ENCODE peak calls at places on chromosome 3, in seven cellular contexts. One of them, this sample, is unnamed.

GRCh38 chr3:64530434-64531049 is 157.3 kb downstream of the ADAMTS9 start:
- DNase-seq in tibial artery: peak
- DNase-seq in WERI-Rb-1: peak
- DNase-seq in NCI-H748 treated with DMSO at 0.1 percent for 48 hours: no peak
- DNase-seq in NCI-H1930: peak
- DNase-seq in CD4-positive, CD25-positive, alpha-beta regulatory T cell: no peak
- DNase-seq in AG04449: no peak
- DNase-seq in this sample: no peak

GRCh38 chr3:127999509-128000106 is 52.6 kb upstream of the SEC61A1 start:
- DNase-seq in tibial artery: no peak
- DNase-seq in WERI-Rb-1: no peak
- DNase-seq in NCI-H748 treated with DMSO at 0.1 percent for 48 hours: no peak
- DNase-seq in NCI-H1930: no peak
- DNase-seq in CD4-positive, CD25-positive, alpha-beta regulatory T cell: no peak
- DNase-seq in AG04449: no peak
- DNase-seq in this sample: no peak

GRCh38 chr3:136752327-136753111 is at the start of gene STAG1:
- DNase-seq in tibial artery: peak
- DNase-seq in WERI-Rb-1: peak
- DNase-seq in NCI-H748 treated with DMSO at 0.1 percent for 48 hours: peak
- DNase-seq in NCI-H1930: peak
- DNase-seq in CD4-positive, CD25-positive, alpha-beta regulatory T cell: peak
- DNase-seq in AG04449: peak
- DNase-seq in this sample: peak

GRCh38 chr3:1734494-1735122 is 364.1 kb upstream of the CNTN4 start:
- DNase-seq in tibial artery: no peak
- DNase-seq in WERI-Rb-1: no peak
- DNase-seq in NCI-H748 treated with DMSO at 0.1 percent for 48 hours: no peak
- DNase-seq in NCI-H1930: no peak
- DNase-seq in CD4-positive, CD25-positive, alpha-beta regulatory T cell: no peak
- DNase-seq in AG04449: no peak
- DNase-seq in this sample: no peak

GRCh38 chr3:30622047-30622545 is 15.7 kb downstream of the TGFBR2 start:
- DNase-seq in tibial artery: no peak
- DNase-seq in WERI-Rb-1: no peak
- DNase-seq in NCI-H748 treated with DMSO at 0.1 percent for 48 hours: no peak
- DNase-seq in NCI-H1930: no peak
- DNase-seq in CD4-positive, CD25-positive, alpha-beta regulatory T cell: no peak
- DNase-seq in AG04449: no peak
- DNase-seq in this sample: no peak

GRCh38 chr3:40173291-40173710 is 136.2 kb upstream of the EIF1B start:
- DNase-seq in tibial artery: no peak
- DNase-seq in WERI-Rb-1: no peak
- DNase-seq in NCI-H748 treated with DMSO at 0.1 percent for 48 hours: no peak
- DNase-seq in NCI-H1930: no peak
- DNase-seq in CD4-positive, CD25-positive, alpha-beta regulatory T cell: no peak
- DNase-seq in AG04449: no peak
- DNase-seq in this sample: no peak

GRCh38 chr3:117622130-117622841 is 912.7 kb downstream of the TUSC7 start:
- DNase-seq in tibial artery: no peak
- DNase-seq in WERI-Rb-1: no peak
- DNase-seq in NCI-H748 treated with DMSO at 0.1 percent for 48 hours: no peak
- DNase-seq in NCI-H1930: no peak
- DNase-seq in CD4-positive, CD25-positive, alpha-beta regulatory T cell: no peak
- DNase-seq in AG04449: peak
- DNase-seq in this sample: no peak

GRCh38 chr3:137709011-137709601 is 55.0 kb upstream of the SOX14 start:
- DNase-seq in tibial artery: no peak
- DNase-seq in WERI-Rb-1: peak
- DNase-seq in NCI-H748 treated with DMSO at 0.1 percent for 48 hours: no peak
- DNase-seq in NCI-H1930: no peak
- DNase-seq in CD4-positive, CD25-positive, alpha-beta regulatory T cell: no peak
- DNase-seq in AG04449: no peak
- DNase-seq in this sample: no peak

GRCh38 chr3:129122697-129123055 is 1.1 kb upstream of the RAB43 start:
- DNase-seq in tibial artery: no peak
- DNase-seq in WERI-Rb-1: no peak
- DNase-seq in NCI-H748 treated with DMSO at 0.1 percent for 48 hours: no peak
- DNase-seq in NCI-H1930: no peak
- DNase-seq in CD4-positive, CD25-positive, alpha-beta regulatory T cell: peak
- DNase-seq in AG04449: no peak
- DNase-seq in this sample: no peak

GRCh38 chr3:114880078-114880477 is 267.0 kb downstream of the ZBTB20 start:
- DNase-seq in tibial artery: no peak
- DNase-seq in WERI-Rb-1: no peak
- DNase-seq in NCI-H748 treated with DMSO at 0.1 percent for 48 hours: peak
- DNase-seq in NCI-H1930: peak
- DNase-seq in CD4-positive, CD25-positive, alpha-beta regulatory T cell: no peak
- DNase-seq in AG04449: no peak
- DNase-seq in this sample: no peak

GRCh38 chr3:123586131-123586530 is 1.3 kb upstream of the HACD2 start:
- DNase-seq in tibial artery: no peak
- DNase-seq in WERI-Rb-1: peak
- DNase-seq in NCI-H748 treated with DMSO at 0.1 percent for 48 hours: peak
- DNase-seq in NCI-H1930: peak
- DNase-seq in CD4-positive, CD25-positive, alpha-beta regulatory T cell: no peak
- DNase-seq in AG04449: no peak
- DNase-seq in this sample: no peak

GRCh38 chr3:72123908-72124441 is 339.0 kb upstream of the PROK2 start:
- DNase-seq in tibial artery: peak
- DNase-seq in WERI-Rb-1: no peak
- DNase-seq in NCI-H748 treated with DMSO at 0.1 percent for 48 hours: no peak
- DNase-seq in NCI-H1930: no peak
- DNase-seq in CD4-positive, CD25-positive, alpha-beta regulatory T cell: no peak
- DNase-seq in AG04449: peak
- DNase-seq in this sample: peak

GRCh38 chr3:10023587-10024310 is 2.5 kb upstream of the FANCD2 start:
- DNase-seq in tibial artery: no peak
- DNase-seq in WERI-Rb-1: no peak
- DNase-seq in NCI-H748 treated with DMSO at 0.1 percent for 48 hours: no peak
- DNase-seq in NCI-H1930: no peak
- DNase-seq in CD4-positive, CD25-positive, alpha-beta regulatory T cell: no peak
- DNase-seq in AG04449: no peak
- DNase-seq in this sample: no peak

GRCh38 chr3:68699541-68699940 is 232.8 kb downstream of the TAFA4 start:
- DNase-seq in tibial artery: no peak
- DNase-seq in WERI-Rb-1: no peak
- DNase-seq in NCI-H748 treated with DMSO at 0.1 percent for 48 hours: peak
- DNase-seq in NCI-H1930: no peak
- DNase-seq in CD4-positive, CD25-positive, alpha-beta regulatory T cell: no peak
- DNase-seq in AG04449: no peak
- DNase-seq in this sample: no peak

GRCh38 chr3:38131621-38132369 is 5.1 kb downstream of the ACAA1 start:
- DNase-seq in tibial artery: peak
- DNase-seq in WERI-Rb-1: peak
- DNase-seq in NCI-H748 treated with DMSO at 0.1 percent for 48 hours: no peak
- DNase-seq in NCI-H1930: no peak
- DNase-seq in CD4-positive, CD25-positive, alpha-beta regulatory T cell: no peak
- DNase-seq in AG04449: no peak
- DNase-seq in this sample: peak

GRCh38 chr3:145869958-145870357 is 291.0 kb downstream of the PLOD2 start:
- DNase-seq in tibial artery: no peak
- DNase-seq in WERI-Rb-1: no peak
- DNase-seq in NCI-H748 treated with DMSO at 0.1 percent for 48 hours: no peak
- DNase-seq in NCI-H1930: no peak
- DNase-seq in CD4-positive, CD25-positive, alpha-beta regulatory T cell: no peak
- DNase-seq in AG04449: no peak
- DNase-seq in this sample: no peak

GRCh38 chr3:47009225-47010049 is 30.0 kb downstream of the NBEAL2 start:
- DNase-seq in tibial artery: peak
- DNase-seq in WERI-Rb-1: peak
- DNase-seq in NCI-H748 treated with DMSO at 0.1 percent for 48 hours: peak
- DNase-seq in NCI-H1930: no peak
- DNase-seq in CD4-positive, CD25-positive, alpha-beta regulatory T cell: peak
- DNase-seq in AG04449: peak
- DNase-seq in this sample: peak

GRCh38 chr3:130896101-130896500 is 2.2 kb downstream of the ATP2C1 start:
- DNase-seq in tibial artery: no peak
- DNase-seq in WERI-Rb-1: no peak
- DNase-seq in NCI-H748 treated with DMSO at 0.1 percent for 48 hours: no peak
- DNase-seq in NCI-H1930: no peak
- DNase-seq in CD4-positive, CD25-positive, alpha-beta regulatory T cell: no peak
- DNase-seq in AG04449: no peak
- DNase-seq in this sample: no peak

GRCh38 chr3:76566211-76566534 is 473.7 kb upstream of the ROBO2 start:
- DNase-seq in tibial artery: no peak
- DNase-seq in WERI-Rb-1: no peak
- DNase-seq in NCI-H748 treated with DMSO at 0.1 percent for 48 hours: no peak
- DNase-seq in NCI-H1930: no peak
- DNase-seq in CD4-positive, CD25-positive, alpha-beta regulatory T cell: no peak
- DNase-seq in AG04449: no peak
- DNase-seq in this sample: no peak

GRCh38 chr3:117887896-117888295 is 1146.8 kb downstream of the IGSF11 start:
- DNase-seq in tibial artery: no peak
- DNase-seq in WERI-Rb-1: no peak
- DNase-seq in NCI-H748 treated with DMSO at 0.1 percent for 48 hours: no peak
- DNase-seq in NCI-H1930: no peak
- DNase-seq in CD4-positive, CD25-positive, alpha-beta regulatory T cell: no peak
- DNase-seq in AG04449: no peak
- DNase-seq in this sample: no peak

GRCh38 chr3:100640633-100641032 is 31.2 kb downstream of the ADGRG7 start:
- DNase-seq in tibial artery: no peak
- DNase-seq in WERI-Rb-1: no peak
- DNase-seq in NCI-H748 treated with DMSO at 0.1 percent for 48 hours: no peak
- DNase-seq in NCI-H1930: no peak
- DNase-seq in CD4-positive, CD25-positive, alpha-beta regulatory T cell: no peak
- DNase-seq in AG04449: no peak
- DNase-seq in this sample: no peak

GRCh38 chr3:109532257-109533216 is 195.2 kb upstream of the DPPA4 start:
- DNase-seq in tibial artery: no peak
- DNase-seq in WERI-Rb-1: peak
- DNase-seq in NCI-H748 treated with DMSO at 0.1 percent for 48 hours: peak
- DNase-seq in NCI-H1930: peak
- DNase-seq in CD4-positive, CD25-positive, alpha-beta regulatory T cell: peak
- DNase-seq in AG04449: peak
- DNase-seq in this sample: peak

GRCh38 chr3:73556520-73557371 is 68.0 kb downstream of the PDZRN3 start:
- DNase-seq in tibial artery: no peak
- DNase-seq in WERI-Rb-1: no peak
- DNase-seq in NCI-H748 treated with DMSO at 0.1 percent for 48 hours: no peak
- DNase-seq in NCI-H1930: no peak
- DNase-seq in CD4-positive, CD25-positive, alpha-beta regulatory T cell: no peak
- DNase-seq in AG04449: no peak
- DNase-seq in this sample: no peak

This sample was measured in aorta.